ENCODE peak calls at places on chromosomes 16 and 17, in eight cellular contexts. U is psoas muscle, J is adrenal gland, O is IMR-90, K is esophagus muscularis mucosa, A is heart left ventricle, Z is stomach, S is sigmoid colon. N is an unnamed sample.
A peak's percentile ranks its signal among the peaks of the same experiment; 100 is the strongest.

GRCh38 chr16:80058236-80058635 is 457.7 kb upstream of the MAF start:
- DNase-seq in U (peak; percentile 78), K (no peak), Z (no peak), O (no peak), J (no peak), S (peak; percentile 89), A (peak; percentile 36), N (peak; percentile 30)

GRCh38 chr17:40157972-40158371 is 17.6 kb downstream of the CASC3 start:
- DNase-seq in A (no peak), J (no peak), S (no peak), O (no peak), Z (no peak), U (no peak), K (no peak), N (no peak)

GRCh38 chr17:72560303-72561247 is 439.8 kb downstream of the SOX9 start:
- DNase-seq in Z (peak; percentile 93), S (no peak), J (no peak), A (no peak), U (no peak), O (peak; percentile 56), K (no peak), N (no peak)

GRCh38 chr17:40699359-40699758 is 4.2 kb downstream of the KRT24 start:
- DNase-seq in J (no peak), Z (no peak), O (no peak), A (no peak), K (no peak), S (no peak), U (no peak), N (no peak)

GRCh38 chr16:12801511-12802042 is 2.1 kb downstream of the CPPED1 start:
- DNase-seq in A (peak; percentile 33), O (peak; percentile 56), U (no peak), J (peak; percentile 36), K (no peak), Z (no peak), S (no peak), N (no peak)

GRCh38 chr17:4986951-4987766 is at the start of gene CAMTA2:
- DNase-seq in Z (peak; percentile 91), U (peak; percentile 97), J (peak; percentile 87), O (peak; percentile 56), A (peak; percentile 94), S (peak; percentile 95), K (peak; percentile 97), N (peak; percentile 94)

GRCh38 chr17:80640379-80641071 is 95.9 kb downstream of the RPTOR start:
- DNase-seq in O (no peak), U (peak; percentile 38), A (no peak), K (no peak), S (no peak), Z (no peak), J (no peak), N (no peak)

GRCh38 chr17:69672924-69673323 is 258.4 kb downstream of the MAP2K6 start:
- DNase-seq in J (no peak), K (no peak), Z (no peak), U (no peak), S (no peak), O (peak; percentile 87), A (no peak), N (no peak)

GRCh38 chr16:66930189-66930588 is 4.0 kb downstream of the CIAO2B start:
- DNase-seq in Z (peak; percentile 55), U (peak; percentile 85), O (peak; percentile 85), A (no peak), K (no peak), S (no peak), J (peak; percentile 76), N (no peak)

GRCh38 chr17:62696726-62697490 is 69.4 kb downstream of the MRC2 start:
- DNase-seq in U (peak; percentile 56), S (peak; percentile 44), A (no peak), Z (no peak), J (no peak), O (no peak), K (no peak), N (no peak)

GRCh38 chr17:343875-344752 is 8.5 kb downstream of the RPH3AL start:
- DNase-seq in K (no peak), O (no peak), S (no peak), U (no peak), A (no peak), J (no peak), Z (no peak), N (no peak)

GRCh38 chr17:42692489-42692888 is 10.2 kb downstream of the CNTNAP1 start:
- DNase-seq in A (no peak), U (peak; percentile 28), S (no peak), O (no peak), J (no peak), K (no peak), Z (no peak), N (no peak)

GRCh38 chr17:79941088-79942010 is 94.3 kb downstream of the TBC1D16 start:
- DNase-seq in U (peak; percentile 51), O (no peak), A (no peak), K (no peak), Z (no peak), J (no peak), S (peak; percentile 60), N (peak; percentile 13)

GRCh38 chr17:79465011-79466006 is 145.5 kb downstream of the RBFOX3 start:
- DNase-seq in A (no peak), Z (no peak), U (peak; percentile 8), K (no peak), S (no peak), J (no peak), O (no peak), N (no peak)

GRCh38 chr17:53629188-53629587 is 193.5 kb upstream of the KIF2B start:
- DNase-seq in K (no peak), Z (no peak), J (no peak), U (no peak), S (no peak), A (no peak), O (peak; percentile 30), N (no peak)

DNA sequence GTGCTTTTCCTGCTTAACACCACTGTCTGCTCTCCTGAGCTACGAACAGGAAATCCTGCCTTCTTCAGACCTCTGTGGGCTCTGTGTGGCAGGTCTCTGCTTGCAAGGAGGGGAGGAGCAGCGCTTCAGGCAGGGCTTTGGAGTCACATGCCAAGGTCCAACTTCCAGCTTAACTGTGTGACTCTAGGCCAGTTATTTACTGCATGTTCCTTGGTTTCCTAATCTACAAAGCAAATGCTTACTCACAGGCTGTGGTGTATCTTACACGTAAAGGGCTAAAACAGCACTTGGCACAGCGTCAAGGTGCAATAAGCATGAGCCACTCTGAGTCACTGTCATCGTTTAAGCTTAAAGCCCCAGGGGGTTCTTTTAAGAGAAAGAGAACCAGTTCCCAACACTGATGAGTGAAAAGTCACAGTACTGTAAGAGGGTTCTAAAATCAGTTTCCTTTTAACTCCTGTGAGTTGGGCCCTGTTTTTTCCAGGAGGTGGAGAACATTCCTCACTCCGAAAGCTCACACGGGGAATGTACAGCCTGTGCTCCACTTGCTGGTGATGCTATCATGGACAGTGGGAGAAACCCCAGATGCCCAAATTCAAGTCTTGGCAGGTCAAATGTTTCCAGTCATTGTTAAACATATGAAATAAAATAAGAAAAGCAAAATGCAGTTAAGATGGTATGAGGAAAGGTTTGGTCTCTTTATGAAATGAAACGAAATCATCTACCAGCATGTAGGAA is 54.1 kb upstream of the BCAR1 start:
- DNase-seq in K (no peak), S (peak; percentile 90), A (peak; percentile 62), O (peak; percentile 100), U (peak; percentile 89), J (peak; percentile 95), Z (peak; percentile 78), N (peak; percentile 63)
- TF ChIP-seq CTCF in K (no peak), S (no peak), A (no peak), O (no peak), U (no peak), J (no peak), Z (no peak), N (no peak)

DNA sequence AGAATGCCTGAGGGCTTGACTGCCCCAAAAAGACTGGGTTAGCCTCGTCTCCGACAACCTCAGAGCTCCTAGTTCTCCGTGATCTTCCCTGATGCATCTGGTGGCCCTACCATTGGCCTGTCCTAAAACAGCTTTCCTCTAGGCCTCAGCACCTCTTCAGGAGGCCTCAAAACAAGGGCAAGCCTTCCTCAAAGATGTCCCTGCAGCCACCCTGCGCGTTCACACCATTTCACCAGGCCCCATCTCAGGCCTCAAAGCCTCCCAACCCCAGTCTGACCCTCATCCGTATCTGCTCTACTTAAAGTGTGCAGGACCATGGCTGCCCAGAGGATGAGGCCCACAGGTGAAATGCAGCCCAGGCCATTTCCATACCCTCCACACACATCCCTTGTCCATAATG is 7.4 kb downstream of the ALOXE3 start:
- DNase-seq in U (no peak), A (no peak), O (no peak), K (no peak), Z (no peak), S (no peak), J (no peak), N (no peak)
- H3K27me3 ChIP-seq in U (no peaks in the 10 kb centered on the region), A (peaks cover 33% of the 10 kb centered on the region), O (peaks cover 73% of the 10 kb centered on the region), K (peaks cover 88% of the 10 kb centered on the region), Z (peaks cover 80% of the 10 kb centered on the region), S (peaks cover 16% of the 10 kb centered on the region), J (peaks cover 44% of the 10 kb centered on the region), N (peaks cover 74% of the 10 kb centered on the region)

GRCh38 chr17:74925242-74925641 is 1.2 kb downstream of the OTOP2 start:
- DNase-seq in J (no peak), O (no peak), A (no peak), S (no peak), Z (no peak), K (no peak), U (no peak), N (no peak)

GRCh38 chr17:74922694-74923537 is at the start of gene USH1G:
- DNase-seq in K (no peak), U (no peak), O (no peak), Z (no peak), S (no peak), A (no peak), J (no peak), N (no peak)

GRCh38 chr17:74924250-74924948 is at the start of gene OTOP2:
- DNase-seq in A (peak; percentile 43), J (peak; percentile 34), K (no peak), Z (no peak), S (no peak), O (no peak), U (no peak), N (peak; percentile 25)

GRCh38 chr17:74922172-74922571 is 883 bp downstream of the USH1G start:
- DNase-seq in Z (no peak), U (no peak), K (no peak), A (no peak), S (no peak), O (no peak), J (peak; percentile 35), N (no peak)

GRCh38 chr17:74923538-74924249 is 379 bp upstream of the OTOP2 start:
- DNase-seq in A (peak; percentile 66), U (peak; percentile 82), O (peak; percentile 27), K (no peak), Z (peak; percentile 81), S (no peak), J (peak; percentile 78), N (peak; percentile 54)
- H3K4me3 ChIP-seq in A (peak overlapping the region; percentile 37), U (peak overlapping the region; percentile 54), O (no peak overlapping the region), K (peak overlapping the region; percentile 53), Z (peak overlapping the region; percentile 28), S (peak overlapping the region; percentile 35), J (no peak overlapping the region), N (peak overlapping the region; percentile 37)

GRCh38 chr16:715448-716249 is 731 bp downstream of the METRN start:
- DNase-seq in S (no peak), Z (no peak), J (no peak), A (no peak), O (no peak), U (no peak), K (no peak), N (no peak)
- TF ChIP-seq CTCF in S (no peak), Z (no peak), J (no peak), A (no peak), O (peak; percentile 38), U (no peak), K (no peak), N (no peak)